ENCODE peak calls at places on chromosomes 11 and 22, in ten cellular contexts. H is naive B cell; I is body of pancreas; R is stimulated activated CD4-positive, alpha-beta T cell treated with anti-CD3 and anti-CD28 coated beads, Interleukin-12 subunit alpha, Interleukin-12 subunit beta, amount 100 ng/mL, for 48 hours; E is CD8-positive, alpha-beta memory T cell; O is NCI-H1436 treated with DMSO at 0.1 percent for 48 hours; Y is H9; X is neural crest cell; C is WTC11; U is T-helper 17 cell. S is an unnamed sample.

GRCh38 chr11:35932641-35933571 is 11.0 kb upstream of the LDLRAD3 start:
- DNase-seq in H (no peak), I (no peak), R (no peak), E (no peak), O (no peak), Y (no peak), X (no peak), C (no peak), U (no peak), S (no peak)

GRCh38 chr22:24989541-24989951 is 37.0 kb downstream of the KIAA1671 start:
- DNase-seq in H (no peak), I (no peak), R (no peak), E (no peak), O (no peak), Y (no peak), X (no peak), C (no peak), U (no peak), S (no peak)

GRCh38 chr22:19349778-19350475 is 58.4 kb upstream of the CLTCL1 start:
- DNase-seq in H (no peak), I (no peak), R (no peak), E (no peak), O (no peak), Y (no peak), X (no peak), C (no peak), U (no peak), S (no peak)

GRCh38 chr22:48954781-48955311 is 872.8 kb downstream of the BRD1 start:
- DNase-seq in H (no peak), I (no peak), R (no peak), E (no peak), O (no peak), Y (peak), X (no peak), C (no peak), U (no peak), S (peak)

GRCh38 chr11:2709429-2709828 is 9.6 kb upstream of the KCNQ1OT1 start:
- DNase-seq in H (no peak), I (no peak), R (no peak), E (no peak), O (no peak), Y (no peak), X (no peak), C (no peak), U (no peak), S (no peak)

GRCh38 chr11:9091044-9091936 is at the start of gene SCUBE2:
- DNase-seq in H (no peak), I (no peak), R (no peak), E (no peak), O (no peak), Y (peak), X (no peak), C (no peak), U (no peak), S (no peak)

GRCh38 chr22:32823024-32823730 is 21.7 kb downstream of the TIMP3 start:
- DNase-seq in H (no peak), I (peak), R (no peak), E (no peak), O (no peak), Y (peak), X (peak), C (peak), U (no peak), S (no peak)

GRCh38 chr22:25710501-25710900 is 31.5 kb upstream of the MYO18B start:
- DNase-seq in H (no peak), I (no peak), R (no peak), E (no peak), O (no peak), Y (no peak), X (no peak), C (no peak), U (no peak), S (no peak)

GRCh38 chr22:39117585-39118191 is 20.6 kb downstream of the APOBEC3H start:
- DNase-seq in H (peak), I (peak), R (peak), E (peak), O (no peak), Y (peak), X (peak), C (peak), U (peak), S (no peak)

GRCh38 chr11:115267871-115268270 is 236.3 kb downstream of the CADM1 start:
- DNase-seq in H (no peak), I (no peak), R (no peak), E (no peak), O (no peak), Y (no peak), X (no peak), C (no peak), U (no peak), S (no peak)

GRCh38 chr11:2309251-2310072 is 7.6 kb downstream of the TSPAN32 start:
- DNase-seq in H (no peak), I (no peak), R (no peak), E (no peak), O (no peak), Y (no peak), X (no peak), C (no peak), U (peak), S (no peak)

GRCh38 chr11:116109228-116109627 is 605.0 kb upstream of the CADM1 start:
- DNase-seq in H (no peak), I (no peak), R (no peak), E (no peak), O (no peak), Y (peak), X (no peak), C (no peak), U (no peak), S (no peak)